ENCODE peak calls at places on chromosomes 1 and 21, in five cellular contexts. L is K562, W is adrenal gland, A is lung, V is colonic mucosa. T is an unnamed sample. For H3K9me3 and H3K27me3, the result is how much of the 10 kb centered on the place peaks cover.

GRCh38 chr1:183567584-183567983 is 22.7 kb downstream of the NCF2 start:
- DNase-seq in L (peak), W (peak), A (peak), V (peak), T (no peak)

GRCh38 chr1:235908742-235909520 is 42.2 kb upstream of the LYST start:
- DNase-seq in L (no peak), W (peak), A (peak), V (no peak), T (no peak)

GRCh38 chr1:68497358-68497698 is 446 bp upstream of the DEPDC1 start:
- DNase-seq in L (no peak), W (no peak), A (no peak), V (no peak), T (no peak)

GRCh38 chr1:228082975-228083870 is 715 bp downstream of the ARF1 start:
- DNase-seq in L (peak), W (peak), A (peak), V (peak), T (no peak)

GRCh38 chr1:160862151-160863061 is at the start of gene CD244:
- DNase-seq in L (no peak), W (peak), A (peak), V (no peak), T (no peak)

GRCh38 chr1:111157425-111157824 is 17.4 kb downstream of the CEPT1 start:
- DNase-seq in L (no peak), W (no peak), A (no peak), V (no peak), T (no peak)

GRCh38 chr1:80535446-80535845 is 1265.3 kb upstream of the ADGRL2 start:
- DNase-seq in L (no peak), W (no peak), A (no peak), V (no peak), T (no peak)

GRCh38 chr1:68087184-68087583 is 36.8 kb upstream of the DIRAS3 start:
- DNase-seq in L (no peak), W (no peak), A (no peak), V (no peak), T (no peak)

GRCh38 chr1:27402349-27402754 is 9.9 kb downstream of the GPR3 start:
- DNase-seq in L (no peak), W (peak), A (peak), V (peak), T (no peak)

GRCh38 chr1:232978091-232978634 is 27.8 kb downstream of the NTPCR start:
- DNase-seq in L (no peak), W (no peak), A (no peak), V (no peak), T (peak)

GRCh38 chr1:26696191-26696644 is 403 bp downstream of the ARID1A start:
- DNase-seq in L (peak), W (no peak), A (no peak), V (no peak), T (peak)

GRCh38 chr1:94395231-94395630 is 23.0 kb upstream of the ABCD3 start:
- DNase-seq in L (no peak), W (no peak), A (no peak), V (no peak), T (no peak)

GRCh38 chr1:156346636-156347035 is 8.3 kb downstream of the TSACC start:
- DNase-seq in L (no peak), W (no peak), A (no peak), V (no peak), T (no peak)

GRCh38 chr1:226054519-226055327 is 7.8 kb upstream of the H3-3A start:
- DNase-seq in L (no peak), W (no peak), A (no peak), V (no peak), T (no peak)

GRCh38 chr21:34582506-34583150 is 32.3 kb downstream of the RCAN1 start:
- DNase-seq in L (peak), W (no peak), A (no peak), V (peak), T (no peak)

GRCh38 chr1:59565611-59566410 is 248.9 kb upstream of the HOOK1 start:
- DNase-seq in L (no peak), W (no peak), A (no peak), V (no peak), T (no peak)

GRCh38 chr1:39666772-39667171 is 5.1 kb downstream of the NT5C1A start:
- DNase-seq in L (no peak), W (no peak), A (no peak), V (no peak), T (no peak)

GRCh38 chr1:200737647-200738296 is 921 bp upstream of the CAMSAP2 start:
- DNase-seq in L (no peak), W (no peak), A (no peak), V (no peak), T (no peak)

GRCh38 chr1:7493711-7494110 is 277.4 kb upstream of the VAMP3 start:
- DNase-seq in L (no peak), W (no peak), A (no peak), V (no peak), T (peak)

GRCh38 chr1:68128157-68128556 is 77.7 kb upstream of the DIRAS3 start:
- DNase-seq in L (no peak), W (no peak), A (no peak), V (no peak), T (no peak)

GRCh38 chr1:176517484-176517883 is 54.5 kb downstream of the PAPPA2 start:
- DNase-seq in L (no peak), W (no peak), A (no peak), V (no peak), T (no peak)

GRCh38 chr21:35963920-35964451 is 96.3 kb downstream of the SETD4 start:
- DNase-seq in L (no peak), W (no peak), A (no peak), V (no peak), T (peak)

GRCh38 chr1:244346972-244347618 is 104.6 kb downstream of the ADSS2 start:
- DNase-seq in L (no peak), W (no peak), A (no peak), V (peak), T (no peak)

GRCh38 chr1:168551688-168552087 is 7.9 kb upstream of the XCL2 start:
- DNase-seq in L (no peak), W (no peak), A (no peak), V (no peak), T (no peak)

GRCh38 chr1:19325958-19326747 is 14.0 kb downstream of the SLC66A1 start:
- DNase-seq in L (peak), W (no peak), A (no peak), V (no peak), T (no peak)

GRCh38 chr1:246567258-246568235 is 1.3 kb downstream of the CNST start:
- DNase-seq in L (no peak), W (no peak), A (no peak), V (no peak), T (no peak)

GRCh38 chr1:32989160-32989894 is 24.7 kb upstream of the RNF19B start:
- DNase-seq in L (peak), W (peak), A (peak), V (peak), T (no peak)

GRCh38 chr1:97758589-97759057 is 162.2 kb downstream of the DPYD start:
- DNase-seq in L (no peak), W (no peak), A (no peak), V (no peak), T (no peak)

GRCh38 chr1:183138301-183138700 is 47.8 kb upstream of the LAMC2 start:
- DNase-seq in L (no peak), W (no peak), A (no peak), V (no peak), T (no peak)

GRCh38 chr21:42075686-42076471 is 4.8 kb downstream of the UMODL1 start:
- DNase-seq in L (no peak), W (no peak), A (no peak), V (no peak), T (no peak)

GRCh38 chr1:69269491-69269890 is 298.2 kb upstream of the LRRC7 start:
- DNase-seq in L (no peak), W (no peak), A (no peak), V (no peak), T (no peak)

GRCh38 chr1:209045326-209046057 is 538.0 kb upstream of the CAMK1G start:
- DNase-seq in L (no peak), W (no peak), A (peak), V (no peak), T (no peak)

GRCh38 chr1:58392083-58392482 is 154.4 kb downstream of the OMA1 start:
- DNase-seq in L (no peak), W (no peak), A (no peak), V (no peak), T (no peak)

GRCh38 chr1:247681288-247681897 is 1.9 kb upstream of the OR13G1 start:
- DNase-seq in L (peak), W (peak), A (peak), V (peak), T (peak)

GRCh38 chr1:152566681-152567080 is at the start of gene LCE3E:
- DNase-seq in L (no peak), W (no peak), A (no peak), V (no peak), T (no peak)

DNA sequence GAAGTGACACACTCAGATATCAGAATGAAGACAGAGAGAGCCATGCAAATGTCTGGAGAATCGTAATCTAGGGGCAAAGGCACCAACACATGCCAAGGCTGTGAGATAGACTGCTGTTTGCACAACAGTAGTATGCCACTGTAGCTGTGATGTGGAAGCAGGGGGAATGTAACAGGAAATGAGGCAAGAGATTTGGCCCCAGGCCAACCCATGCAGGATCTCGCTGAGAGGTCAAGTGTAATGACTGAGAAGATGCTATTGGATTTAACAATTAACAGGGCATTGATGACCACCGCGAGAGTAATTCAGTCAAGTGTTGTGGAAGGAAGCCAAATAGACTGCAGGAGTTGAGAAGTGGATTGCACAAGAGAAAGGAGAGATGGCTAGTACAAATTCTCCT is 107.3 kb upstream of the ST6GALNAC5 start:
- DNase-seq in L (no peak), W (peak), A (peak), V (no peak), T (peak)
- H3K9me3 ChIP-seq in L (under half), W (under half), A (under half), V (under half), T (under half)

GRCh38 chr1:119275145-119275929 is 93.2 kb upstream of the HAO2 start:
- DNase-seq in L (peak), W (peak), A (peak), V (peak), T (peak)
- TF ChIP-seq CTCF in L (peak), W (peak), A (peak), V (peak), T (peak)

DNA sequence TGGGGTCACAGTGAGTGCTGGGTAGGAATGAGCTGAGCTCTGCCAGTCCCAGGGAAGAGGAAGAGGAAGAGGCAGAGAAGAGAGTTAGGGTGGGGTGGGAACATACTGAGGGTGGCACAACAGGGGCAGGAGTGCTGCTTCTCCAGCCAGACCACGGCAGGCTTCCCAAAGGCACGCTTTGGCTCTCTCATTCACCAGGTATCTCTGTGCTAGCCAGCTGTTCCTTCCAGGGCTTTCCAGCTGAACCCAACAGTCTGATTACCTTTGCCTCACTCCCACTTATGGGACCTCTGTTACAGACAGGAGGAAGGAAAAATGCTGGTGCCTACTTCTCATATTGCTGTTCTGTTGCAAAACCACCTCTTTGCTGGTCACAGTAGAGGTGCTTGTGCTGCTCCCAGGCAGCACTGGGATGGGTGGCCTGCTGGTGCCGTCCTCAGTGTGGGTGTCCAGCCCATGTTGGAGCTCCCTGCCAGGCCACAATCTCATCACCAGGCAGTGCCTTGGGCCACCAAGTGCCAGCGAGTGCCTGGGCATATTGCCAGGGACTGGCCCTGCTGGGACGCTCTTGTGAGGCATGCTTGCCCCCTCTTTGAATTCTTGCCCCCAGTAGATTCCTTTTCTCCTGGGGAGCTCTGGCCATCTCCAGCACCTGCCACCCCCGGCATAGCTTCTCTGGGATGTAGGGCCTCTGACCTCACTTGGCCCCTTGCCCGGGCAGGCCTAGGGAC is 2.1 kb downstream of the ADORA1 start:
- DNase-seq in L (no peak), W (peak), A (no peak), V (no peak), T (peak)
- H3K27me3 ChIP-seq in L (half or more), W (under half), A (under half), V (under half), T (under half)

GRCh38 chr1:231052777-231053176 is 12.7 kb upstream of the FAM89A start:
- DNase-seq in L (no peak), W (no peak), A (no peak), V (no peak), T (no peak)
- H3K9me3 ChIP-seq in L (under half), W (under half), A (under half), V (under half), T (under half)

GRCh38 chr1:12339410-12339809 is 109.6 kb downstream of the VPS13D start:
- DNase-seq in L (no peak), W (no peak), A (no peak), V (no peak), T (peak)
- TF ChIP-seq CTCF in L (peak), W (no peak), A (no peak), V (no peak), T (peak)